ENCODE peak calls at places on chromosomes 7 and 10, in four cellular contexts. B is MM.1S, O is hepatocyte, C is psoas muscle. Z is an unnamed sample.

GRCh38 chr7:47965456-47965855 is 14.0 kb downstream of the HUS1 start:
- DNase-seq in B (no peak), C (no peak), O (no peak), Z (no peak)

GRCh38 chr7:113582471-113582870 is 336.3 kb downstream of the PPP1R3A start:
- DNase-seq in O (no peak), C (no peak), B (no peak), Z (no peak)

GRCh38 chr7:130683026-130683425 is 3.3 kb downstream of the TSGA13 start:
- DNase-seq in O (no peak), C (no peak), B (no peak), Z (no peak)

GRCh38 chr10:57320416-57320815 is 947.3 kb downstream of the IPMK start:
- DNase-seq in C (no peak), O (no peak), B (no peak), Z (no peak)

GRCh38 chr10:76248781-76249180 is 817.4 kb downstream of the LRMDA start:
- DNase-seq in C (no peak), O (no peak), B (no peak), Z (no peak)

GRCh38 chr10:75683158-75683557 is 251.7 kb downstream of the LRMDA start:
- DNase-seq in O (no peak), C (no peak), B (no peak), Z (no peak)

GRCh38 chr10:15433850-15434537 is 62.9 kb upstream of the FAM171A1 start:
- DNase-seq in B (peak; percentile 59), C (no peak), O (peak; percentile 81), Z (peak; percentile 55)

GRCh38 chr10:50310560-50311174 is 59.4 kb upstream of the ASAH2 start:
- DNase-seq in O (peak; percentile 17), B (peak; percentile 19), C (no peak), Z (peak; percentile 43)

GRCh38 chr7:70487526-70488285 is 644.2 kb upstream of the GALNT17 start:
- DNase-seq in C (no peak), B (no peak), O (no peak), Z (no peak)

GRCh38 chr7:116801092-116801710 is 61.2 kb upstream of the CAPZA2 start:
- DNase-seq in C (no peak), O (peak; percentile 37), B (no peak), Z (peak; percentile 62)

DNA sequence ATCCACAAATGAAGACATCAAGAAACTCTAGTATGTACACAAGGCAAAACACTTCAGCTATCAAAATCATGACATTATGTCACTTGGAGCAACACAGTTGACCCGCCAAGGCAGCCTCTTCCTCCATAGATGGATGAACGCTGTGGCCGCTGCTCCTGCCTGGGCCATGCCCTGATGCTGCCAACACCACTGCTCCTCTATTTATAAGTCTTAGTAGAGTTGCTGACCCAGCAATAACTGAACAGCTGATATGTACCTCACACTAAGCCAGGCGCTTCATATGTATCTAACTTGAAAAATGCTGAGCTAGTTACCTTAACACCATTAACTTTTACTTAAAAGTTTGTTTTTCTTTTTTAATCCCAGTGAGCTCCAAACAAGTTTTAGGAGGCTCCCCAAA is 131.9 kb downstream of the LYZL1 start:
- DNase-seq in B (no peak), O (no peak), C (peak; percentile 61), Z (no peak)
- H3K36me3 ChIP-seq in B (peaks cover under 1% of the 10 kb centered on the region), O (no peaks in the 10 kb centered on the region), C (peaks cover 74% of the 10 kb centered on the region), Z (no peaks in the 10 kb centered on the region)

DNA sequence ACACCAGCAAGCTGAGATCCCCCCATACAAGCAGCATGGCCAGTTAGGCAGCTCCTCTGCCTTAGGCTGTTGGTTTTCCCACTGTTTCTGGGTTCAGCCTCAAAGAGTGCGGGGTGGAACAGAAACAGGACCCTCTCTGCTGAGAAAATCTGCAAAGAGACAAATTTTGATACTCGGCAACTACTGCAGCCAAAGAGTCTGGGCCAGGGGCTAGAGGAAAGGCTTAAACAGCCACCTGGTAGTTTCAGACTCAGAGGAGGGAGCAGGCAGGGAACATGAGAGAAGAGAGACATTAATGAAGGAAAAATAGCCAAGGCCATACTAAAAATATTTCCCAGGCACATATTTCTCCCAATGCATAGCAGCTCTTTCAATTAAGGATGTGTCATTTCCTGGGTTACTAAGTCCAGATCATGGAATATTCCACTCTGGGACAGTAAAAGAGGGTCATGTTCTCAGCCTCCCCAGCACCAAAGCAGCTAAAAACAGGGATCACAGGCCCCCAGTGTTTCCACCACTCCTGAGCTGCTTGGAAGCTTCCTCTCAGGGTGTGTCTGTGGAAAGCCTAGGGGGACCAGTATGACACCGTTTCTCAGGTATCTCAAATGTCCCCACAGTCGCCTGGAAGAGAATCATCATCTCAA is 29.8 kb downstream of the PDLIM1 start:
- DNase-seq in C (no peak), B (peak; percentile 38), O (no peak), Z (no peak)
- H3K27ac ChIP-seq in C (peak overlapping the region; percentile 60), B (peak overlapping the region; percentile 93), O (peak overlapping the region; percentile 98), Z (peak overlapping the region; percentile 70)

GRCh38 chr7:129144834-129145668 is 544 bp downstream of the TSPAN33 start:
- DNase-seq in O (no peak), B (no peak), C (no peak), Z (no peak)
- H3K4me1 ChIP-seq in O (peaks cover 8% of the 10 kb centered on the region), B (peaks cover 10% of the 10 kb centered on the region), C (peaks cover 9% of the 10 kb centered on the region), Z (no peaks in the 10 kb centered on the region)

GRCh38 chr10:130167193-130167592 is 31.0 kb downstream of the GLRX3 start:
- DNase-seq in O (no peak), B (no peak), C (no peak), Z (peak; percentile 41)

GRCh38 chr10:130169136-130169888 is 33.1 kb downstream of the GLRX3 start:
- DNase-seq in B (no peak), O (no peak), C (no peak), Z (peak; percentile 27)

GRCh38 chr10:130171196-130171595 is 35.0 kb downstream of the GLRX3 start:
- DNase-seq in O (no peak), C (no peak), B (peak; percentile 89), Z (peak; percentile 20)

GRCh38 chr10:130167707-130168106 is 31.5 kb downstream of the GLRX3 start:
- DNase-seq in B (no peak), O (no peak), C (no peak), Z (no peak)
- H3K36me3 ChIP-seq in B (peaks cover 6% of the 10 kb centered on the region), O (no peaks in the 10 kb centered on the region), C (peaks cover 89% of the 10 kb centered on the region), Z (no peaks in the 10 kb centered on the region)

DNA sequence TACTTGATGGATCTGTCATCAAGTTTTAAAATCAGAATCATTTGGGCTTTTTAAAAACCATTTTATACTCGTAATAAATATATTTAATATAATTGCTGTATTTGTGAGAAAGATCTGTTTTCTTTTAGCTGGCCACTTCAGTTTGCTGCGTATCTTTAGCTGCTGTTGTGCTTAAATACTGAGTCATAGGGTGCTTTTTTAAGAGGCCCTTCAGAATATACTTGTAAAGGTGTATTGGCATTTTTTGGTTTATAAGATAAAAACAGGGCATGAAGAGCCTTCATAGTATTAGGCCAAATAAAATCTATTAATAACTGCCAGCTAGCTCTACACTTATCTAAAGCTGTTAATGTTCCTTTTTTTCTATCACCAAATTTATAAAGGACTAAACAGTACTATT is 43.8 kb downstream of the STK17A start:
- DNase-seq in B (no peak), O (no peak), C (no peak), Z (no peak)
- H3K27ac ChIP-seq in B (no peak overlapping the region), O (no peak overlapping the region), C (no peak overlapping the region), Z (no peak overlapping the region)